ENCODE peak calls at places on chromosomes 6 and 20, in eight cellular contexts. One of them, this sample, is unnamed.

GRCh38 chr6:104995989-104996617 is 39.2 kb downstream of the LIN28B start:
- DNase-seq in HTR-8/SVneo: peak; percentile 26
- DNase-seq in NCI-H1092 treated with DMSO at 0.1 percent for 48 hours: no peak
- DNase-seq in aorta: no peak
- DNase-seq in stimulated activated CD4-positive, alpha-beta T cell treated with anti-CD3 and anti-CD28 coated beads, Interleukin-4, amount 100 ng/mL, for 48 hours: no peak
- DNase-seq in activated CD4-positive, alpha-beta T cell treated with anti-CD3 and anti-CD28 coated beads, Interleukin-2, amount 10 ng/mL, durations not matched to agents 7 days and 5 days: no peak
- DNase-seq in fibroblast of lung: peak; percentile 54
- DNase-seq in T47D: peak; percentile 3
- DNase-seq in this sample: peak; percentile 19

GRCh38 chr20:57156050-57156770 is 110.2 kb downstream of the BMP7 start:
- DNase-seq in HTR-8/SVneo: no peak
- DNase-seq in NCI-H1092 treated with DMSO at 0.1 percent for 48 hours: no peak
- DNase-seq in aorta: peak; percentile 57
- DNase-seq in stimulated activated CD4-positive, alpha-beta T cell treated with anti-CD3 and anti-CD28 coated beads, Interleukin-4, amount 100 ng/mL, for 48 hours: no peak
- DNase-seq in activated CD4-positive, alpha-beta T cell treated with anti-CD3 and anti-CD28 coated beads, Interleukin-2, amount 10 ng/mL, durations not matched to agents 7 days and 5 days: no peak
- DNase-seq in fibroblast of lung: no peak
- DNase-seq in T47D: no peak
- DNase-seq in this sample: no peak

GRCh38 chr20:5113615-5113986 is 6.2 kb downstream of the PCNA start:
- DNase-seq in HTR-8/SVneo: no peak
- DNase-seq in NCI-H1092 treated with DMSO at 0.1 percent for 48 hours: no peak
- DNase-seq in aorta: no peak
- DNase-seq in stimulated activated CD4-positive, alpha-beta T cell treated with anti-CD3 and anti-CD28 coated beads, Interleukin-4, amount 100 ng/mL, for 48 hours: no peak
- DNase-seq in activated CD4-positive, alpha-beta T cell treated with anti-CD3 and anti-CD28 coated beads, Interleukin-2, amount 10 ng/mL, durations not matched to agents 7 days and 5 days: no peak
- DNase-seq in fibroblast of lung: no peak
- DNase-seq in T47D: no peak
- DNase-seq in this sample: no peak

GRCh38 chr6:153150767-153151440 is 19.8 kb upstream of the RGS17 start:
- DNase-seq in HTR-8/SVneo: no peak
- DNase-seq in NCI-H1092 treated with DMSO at 0.1 percent for 48 hours: no peak
- DNase-seq in aorta: peak; percentile 50
- DNase-seq in stimulated activated CD4-positive, alpha-beta T cell treated with anti-CD3 and anti-CD28 coated beads, Interleukin-4, amount 100 ng/mL, for 48 hours: no peak
- DNase-seq in activated CD4-positive, alpha-beta T cell treated with anti-CD3 and anti-CD28 coated beads, Interleukin-2, amount 10 ng/mL, durations not matched to agents 7 days and 5 days: no peak
- DNase-seq in fibroblast of lung: no peak
- DNase-seq in T47D: no peak
- DNase-seq in this sample: no peak

GRCh38 chr6:15770347-15771143 is 107.7 kb upstream of the DTNBP1 start:
- DNase-seq in HTR-8/SVneo: no peak
- DNase-seq in NCI-H1092 treated with DMSO at 0.1 percent for 48 hours: no peak
- DNase-seq in aorta: no peak
- DNase-seq in stimulated activated CD4-positive, alpha-beta T cell treated with anti-CD3 and anti-CD28 coated beads, Interleukin-4, amount 100 ng/mL, for 48 hours: no peak
- DNase-seq in activated CD4-positive, alpha-beta T cell treated with anti-CD3 and anti-CD28 coated beads, Interleukin-2, amount 10 ng/mL, durations not matched to agents 7 days and 5 days: no peak
- DNase-seq in fibroblast of lung: peak; percentile 7
- DNase-seq in T47D: peak; percentile 47
- DNase-seq in this sample: peak; percentile 8

GRCh38 chr6:166736606-166737005 is 109.6 kb upstream of the RPS6KA2 start:
- DNase-seq in HTR-8/SVneo: peak; percentile 30
- DNase-seq in NCI-H1092 treated with DMSO at 0.1 percent for 48 hours: no peak
- DNase-seq in aorta: no peak
- DNase-seq in stimulated activated CD4-positive, alpha-beta T cell treated with anti-CD3 and anti-CD28 coated beads, Interleukin-4, amount 100 ng/mL, for 48 hours: no peak
- DNase-seq in activated CD4-positive, alpha-beta T cell treated with anti-CD3 and anti-CD28 coated beads, Interleukin-2, amount 10 ng/mL, durations not matched to agents 7 days and 5 days: no peak
- DNase-seq in fibroblast of lung: peak; percentile 21
- DNase-seq in T47D: no peak
- DNase-seq in this sample: peak; percentile 59

GRCh38 chr6:169638388-169638787 is 63.4 kb downstream of the WDR27 start:
- DNase-seq in HTR-8/SVneo: no peak
- DNase-seq in NCI-H1092 treated with DMSO at 0.1 percent for 48 hours: no peak
- DNase-seq in aorta: no peak
- DNase-seq in stimulated activated CD4-positive, alpha-beta T cell treated with anti-CD3 and anti-CD28 coated beads, Interleukin-4, amount 100 ng/mL, for 48 hours: no peak
- DNase-seq in activated CD4-positive, alpha-beta T cell treated with anti-CD3 and anti-CD28 coated beads, Interleukin-2, amount 10 ng/mL, durations not matched to agents 7 days and 5 days: no peak
- DNase-seq in fibroblast of lung: no peak
- DNase-seq in T47D: no peak
- DNase-seq in this sample: no peak

GRCh38 chr6:74925683-74926082 is 280.2 kb downstream of the COL12A1 start:
- DNase-seq in HTR-8/SVneo: no peak
- DNase-seq in NCI-H1092 treated with DMSO at 0.1 percent for 48 hours: no peak
- DNase-seq in aorta: no peak
- DNase-seq in stimulated activated CD4-positive, alpha-beta T cell treated with anti-CD3 and anti-CD28 coated beads, Interleukin-4, amount 100 ng/mL, for 48 hours: no peak
- DNase-seq in activated CD4-positive, alpha-beta T cell treated with anti-CD3 and anti-CD28 coated beads, Interleukin-2, amount 10 ng/mL, durations not matched to agents 7 days and 5 days: no peak
- DNase-seq in fibroblast of lung: no peak
- DNase-seq in T47D: no peak
- DNase-seq in this sample: no peak

GRCh38 chr20:57638173-57638894 is 18.1 kb upstream of the ZBP1 start:
- DNase-seq in HTR-8/SVneo: no peak
- DNase-seq in NCI-H1092 treated with DMSO at 0.1 percent for 48 hours: no peak
- DNase-seq in aorta: no peak
- DNase-seq in stimulated activated CD4-positive, alpha-beta T cell treated with anti-CD3 and anti-CD28 coated beads, Interleukin-4, amount 100 ng/mL, for 48 hours: no peak
- DNase-seq in activated CD4-positive, alpha-beta T cell treated with anti-CD3 and anti-CD28 coated beads, Interleukin-2, amount 10 ng/mL, durations not matched to agents 7 days and 5 days: no peak
- DNase-seq in fibroblast of lung: no peak
- DNase-seq in T47D: no peak
- DNase-seq in this sample: no peak

GRCh38 chr6:109075934-109076333 is 18.7 kb downstream of the SESN1 start:
- DNase-seq in HTR-8/SVneo: no peak
- DNase-seq in NCI-H1092 treated with DMSO at 0.1 percent for 48 hours: no peak
- DNase-seq in aorta: no peak
- DNase-seq in stimulated activated CD4-positive, alpha-beta T cell treated with anti-CD3 and anti-CD28 coated beads, Interleukin-4, amount 100 ng/mL, for 48 hours: no peak
- DNase-seq in activated CD4-positive, alpha-beta T cell treated with anti-CD3 and anti-CD28 coated beads, Interleukin-2, amount 10 ng/mL, durations not matched to agents 7 days and 5 days: no peak
- DNase-seq in fibroblast of lung: no peak
- DNase-seq in T47D: peak; percentile 7
- DNase-seq in this sample: peak; percentile 51

GRCh38 chr6:21309791-21310190 is 283.8 kb upstream of the SOX4 start:
- DNase-seq in HTR-8/SVneo: no peak
- DNase-seq in NCI-H1092 treated with DMSO at 0.1 percent for 48 hours: no peak
- DNase-seq in aorta: no peak
- DNase-seq in stimulated activated CD4-positive, alpha-beta T cell treated with anti-CD3 and anti-CD28 coated beads, Interleukin-4, amount 100 ng/mL, for 48 hours: no peak
- DNase-seq in activated CD4-positive, alpha-beta T cell treated with anti-CD3 and anti-CD28 coated beads, Interleukin-2, amount 10 ng/mL, durations not matched to agents 7 days and 5 days: no peak
- DNase-seq in fibroblast of lung: no peak
- DNase-seq in T47D: no peak
- DNase-seq in this sample: no peak

GRCh38 chr6:144951730-144952437 is 666.7 kb downstream of the UTRN start:
- DNase-seq in HTR-8/SVneo: no peak
- DNase-seq in NCI-H1092 treated with DMSO at 0.1 percent for 48 hours: no peak
- DNase-seq in aorta: no peak
- DNase-seq in stimulated activated CD4-positive, alpha-beta T cell treated with anti-CD3 and anti-CD28 coated beads, Interleukin-4, amount 100 ng/mL, for 48 hours: no peak
- DNase-seq in activated CD4-positive, alpha-beta T cell treated with anti-CD3 and anti-CD28 coated beads, Interleukin-2, amount 10 ng/mL, durations not matched to agents 7 days and 5 days: no peak
- DNase-seq in fibroblast of lung: no peak
- DNase-seq in T47D: no peak
- DNase-seq in this sample: no peak

GRCh38 chr6:104473021-104473429 is 386.7 kb downstream of the HACE1 start:
- DNase-seq in HTR-8/SVneo: no peak
- DNase-seq in NCI-H1092 treated with DMSO at 0.1 percent for 48 hours: no peak
- DNase-seq in aorta: no peak
- DNase-seq in stimulated activated CD4-positive, alpha-beta T cell treated with anti-CD3 and anti-CD28 coated beads, Interleukin-4, amount 100 ng/mL, for 48 hours: no peak
- DNase-seq in activated CD4-positive, alpha-beta T cell treated with anti-CD3 and anti-CD28 coated beads, Interleukin-2, amount 10 ng/mL, durations not matched to agents 7 days and 5 days: no peak
- DNase-seq in fibroblast of lung: no peak
- DNase-seq in T47D: no peak
- DNase-seq in this sample: no peak

GRCh38 chr6:33895988-33896387 is 92.2 kb upstream of the MLN start:
- DNase-seq in HTR-8/SVneo: no peak
- DNase-seq in NCI-H1092 treated with DMSO at 0.1 percent for 48 hours: no peak
- DNase-seq in aorta: no peak
- DNase-seq in stimulated activated CD4-positive, alpha-beta T cell treated with anti-CD3 and anti-CD28 coated beads, Interleukin-4, amount 100 ng/mL, for 48 hours: no peak
- DNase-seq in activated CD4-positive, alpha-beta T cell treated with anti-CD3 and anti-CD28 coated beads, Interleukin-2, amount 10 ng/mL, durations not matched to agents 7 days and 5 days: no peak
- DNase-seq in fibroblast of lung: no peak
- DNase-seq in T47D: no peak
- DNase-seq in this sample: no peak

GRCh38 chr6:167824591-167825041 is 2.1 kb upstream of the AFDN start:
- DNase-seq in HTR-8/SVneo: no peak
- DNase-seq in NCI-H1092 treated with DMSO at 0.1 percent for 48 hours: no peak
- DNase-seq in aorta: no peak
- DNase-seq in stimulated activated CD4-positive, alpha-beta T cell treated with anti-CD3 and anti-CD28 coated beads, Interleukin-4, amount 100 ng/mL, for 48 hours: no peak
- DNase-seq in activated CD4-positive, alpha-beta T cell treated with anti-CD3 and anti-CD28 coated beads, Interleukin-2, amount 10 ng/mL, durations not matched to agents 7 days and 5 days: no peak
- DNase-seq in fibroblast of lung: no peak
- DNase-seq in T47D: no peak
- DNase-seq in this sample: peak; percentile 25

This sample was measured in IMR-90.